ENCODE peak calls at places on chromosomes 16 and 17, in ten cellular contexts. One of them, this sample, is unnamed.

GRCh38 chr16:58011652-58012051 is 10.4 kb downstream of the USB1 start:
- DNase-seq in body of pancreas: no peak
- DNase-seq in tibial nerve: no peak
- DNase-seq in suprapubic skin: no peak
- DNase-seq in upper lobe of left lung: no peak
- DNase-seq in HepG2: peak; percentile 41
- DNase-seq in stomach: no peak
- DNase-seq in adrenal gland: no peak
- DNase-seq in uterus: no peak
- DNase-seq in A549: no peak
- DNase-seq in this sample: no peak

GRCh38 chr16:12063004-12063395 is 86.5 kb downstream of the SNX29 start:
- DNase-seq in uterus: no peak
- DNase-seq in suprapubic skin: no peak
- DNase-seq in adrenal gland: no peak
- DNase-seq in upper lobe of left lung: no peak
- DNase-seq in body of pancreas: no peak
- DNase-seq in HepG2: no peak
- DNase-seq in tibial nerve: no peak
- DNase-seq in A549: no peak
- DNase-seq in stomach: no peak
- DNase-seq in this sample: no peak

GRCh38 chr17:77211681-77212080 is 70.9 kb downstream of the SEC14L1 start:
- DNase-seq in HepG2: no peak
- DNase-seq in suprapubic skin: peak; percentile 64
- DNase-seq in stomach: no peak
- DNase-seq in body of pancreas: no peak
- DNase-seq in tibial nerve: no peak
- DNase-seq in upper lobe of left lung: no peak
- DNase-seq in adrenal gland: no peak
- DNase-seq in uterus: no peak
- DNase-seq in A549: no peak
- DNase-seq in this sample: no peak

GRCh38 chr16:84247844-84248243 is 8.0 kb upstream of the KCNG4 start:
- DNase-seq in adrenal gland: no peak
- DNase-seq in suprapubic skin: no peak
- DNase-seq in stomach: no peak
- DNase-seq in upper lobe of left lung: no peak
- DNase-seq in uterus: no peak
- DNase-seq in HepG2: no peak
- DNase-seq in A549: no peak
- DNase-seq in body of pancreas: no peak
- DNase-seq in tibial nerve: no peak
- DNase-seq in this sample: no peak

GRCh38 chr17:64024781-64025731 is 4.6 kb upstream of the ICAM2 start:
- DNase-seq in body of pancreas: peak; percentile 47
- DNase-seq in upper lobe of left lung: no peak
- DNase-seq in HepG2: no peak
- DNase-seq in tibial nerve: no peak
- DNase-seq in uterus: no peak
- DNase-seq in stomach: no peak
- DNase-seq in suprapubic skin: peak; percentile 69
- DNase-seq in adrenal gland: peak; percentile 51
- DNase-seq in A549: no peak
- DNase-seq in this sample: peak; percentile 45

GRCh38 chr16:6206080-6206479 is 1108.5 kb upstream of the EEF2KMT start:
- DNase-seq in stomach: no peak
- DNase-seq in A549: no peak
- DNase-seq in HepG2: no peak
- DNase-seq in tibial nerve: no peak
- DNase-seq in body of pancreas: no peak
- DNase-seq in upper lobe of left lung: peak; percentile 22
- DNase-seq in adrenal gland: no peak
- DNase-seq in uterus: no peak
- DNase-seq in suprapubic skin: no peak
- DNase-seq in this sample: no peak

GRCh38 chr17:67488161-67488560 is 111.1 kb downstream of the PITPNC1 start:
- DNase-seq in adrenal gland: no peak
- DNase-seq in stomach: no peak
- DNase-seq in upper lobe of left lung: no peak
- DNase-seq in HepG2: no peak
- DNase-seq in uterus: no peak
- DNase-seq in body of pancreas: peak; percentile 36
- DNase-seq in suprapubic skin: peak; percentile 83
- DNase-seq in A549: no peak
- DNase-seq in tibial nerve: no peak
- DNase-seq in this sample: no peak

GRCh38 chr17:81652901-81653771 is 3.2 kb downstream of the PDE6G start:
- DNase-seq in body of pancreas: no peak
- DNase-seq in adrenal gland: no peak
- DNase-seq in suprapubic skin: no peak
- DNase-seq in A549: no peak
- DNase-seq in stomach: no peak
- DNase-seq in HepG2: no peak
- DNase-seq in tibial nerve: no peak
- DNase-seq in uterus: no peak
- DNase-seq in upper lobe of left lung: no peak
- DNase-seq in this sample: no peak

GRCh38 chr16:53910990-53911389 is 207.0 kb downstream of the FTO start:
- DNase-seq in upper lobe of left lung: no peak
- DNase-seq in A549: no peak
- DNase-seq in adrenal gland: no peak
- DNase-seq in body of pancreas: no peak
- DNase-seq in uterus: no peak
- DNase-seq in suprapubic skin: no peak
- DNase-seq in HepG2: no peak
- DNase-seq in stomach: no peak
- DNase-seq in tibial nerve: no peak
- DNase-seq in this sample: no peak

GRCh38 chr17:17570207-17570797 is 21.2 kb downstream of the PEMT start:
- DNase-seq in A549: peak; percentile 67
- DNase-seq in body of pancreas: peak; percentile 82
- DNase-seq in upper lobe of left lung: peak; percentile 54
- DNase-seq in uterus: peak; percentile 42
- DNase-seq in tibial nerve: no peak
- DNase-seq in adrenal gland: peak; percentile 57
- DNase-seq in stomach: peak; percentile 77
- DNase-seq in HepG2: peak; percentile 55
- DNase-seq in suprapubic skin: no peak
- DNase-seq in this sample: no peak

GRCh38 chr16:58019866-58020538 is 5.6 kb upstream of the MMP15 start:
- DNase-seq in tibial nerve: no peak
- DNase-seq in upper lobe of left lung: no peak
- DNase-seq in suprapubic skin: no peak
- DNase-seq in adrenal gland: no peak
- DNase-seq in body of pancreas: no peak
- DNase-seq in stomach: no peak
- DNase-seq in uterus: no peak
- DNase-seq in A549: no peak
- DNase-seq in HepG2: no peak
- DNase-seq in this sample: no peak

GRCh38 chr17:10471853-10472252 is 2.5 kb upstream of the MYH4 start:
- DNase-seq in uterus: no peak
- DNase-seq in tibial nerve: no peak
- DNase-seq in HepG2: no peak
- DNase-seq in body of pancreas: no peak
- DNase-seq in adrenal gland: no peak
- DNase-seq in upper lobe of left lung: no peak
- DNase-seq in A549: no peak
- DNase-seq in stomach: no peak
- DNase-seq in suprapubic skin: no peak
- DNase-seq in this sample: no peak

GRCh38 chr17:62679866-62680377 is 52.5 kb downstream of the MRC2 start:
- DNase-seq in tibial nerve: no peak
- DNase-seq in HepG2: no peak
- DNase-seq in suprapubic skin: no peak
- DNase-seq in adrenal gland: no peak
- DNase-seq in uterus: no peak
- DNase-seq in A549: no peak
- DNase-seq in stomach: no peak
- DNase-seq in upper lobe of left lung: no peak
- DNase-seq in body of pancreas: no peak
- DNase-seq in this sample: no peak

GRCh38 chr16:31713945-31714898 is 159.4 kb upstream of the ZNF267 start:
- DNase-seq in body of pancreas: peak; percentile 57
- DNase-seq in adrenal gland: no peak
- DNase-seq in uterus: no peak
- DNase-seq in suprapubic skin: no peak
- DNase-seq in tibial nerve: no peak
- DNase-seq in HepG2: no peak
- DNase-seq in stomach: no peak
- DNase-seq in upper lobe of left lung: no peak
- DNase-seq in A549: no peak
- DNase-seq in this sample: no peak

GRCh38 chr16:23171234-23171948 is 11.2 kb upstream of the SCNN1G start:
- DNase-seq in A549: peak; percentile 19
- DNase-seq in stomach: no peak
- DNase-seq in suprapubic skin: no peak
- DNase-seq in body of pancreas: no peak
- DNase-seq in upper lobe of left lung: no peak
- DNase-seq in adrenal gland: no peak
- DNase-seq in uterus: no peak
- DNase-seq in tibial nerve: no peak
- DNase-seq in HepG2: no peak
- DNase-seq in this sample: no peak

GRCh38 chr16:1991588-1992474 is 2.1 kb downstream of the SYNGR3 start:
- DNase-seq in stomach: peak; percentile 95
- DNase-seq in suprapubic skin: peak; percentile 97
- DNase-seq in body of pancreas: peak; percentile 91
- DNase-seq in upper lobe of left lung: peak; percentile 94
- DNase-seq in tibial nerve: peak; percentile 78
- DNase-seq in HepG2: no peak
- DNase-seq in uterus: peak; percentile 83
- DNase-seq in adrenal gland: peak; percentile 98
- DNase-seq in A549: peak; percentile 92
- DNase-seq in this sample: peak; percentile 97

GRCh38 chr17:8225813-8226535 is 15.6 kb upstream of the AURKB start:
- DNase-seq in body of pancreas: peak; percentile 67
- DNase-seq in upper lobe of left lung: peak; percentile 40
- DNase-seq in stomach: peak; percentile 39
- DNase-seq in HepG2: no peak
- DNase-seq in tibial nerve: peak; percentile 54
- DNase-seq in adrenal gland: peak; percentile 57
- DNase-seq in suprapubic skin: no peak
- DNase-seq in uterus: peak; percentile 61
- DNase-seq in A549: peak; percentile 92
- DNase-seq in this sample: no peak

GRCh38 chr17:75976175-75976848 is 2.7 kb downstream of the ACOX1 start:
- DNase-seq in HepG2: peak; percentile 89
- DNase-seq in stomach: no peak
- DNase-seq in uterus: no peak
- DNase-seq in suprapubic skin: no peak
- DNase-seq in tibial nerve: no peak
- DNase-seq in A549: peak; percentile 24
- DNase-seq in upper lobe of left lung: no peak
- DNase-seq in body of pancreas: no peak
- DNase-seq in adrenal gland: no peak
- DNase-seq in this sample: no peak
- H3K4me1 ChIP-seq in HepG2: peaks cover 80% of the 10 kb centered on the region
- H3K4me1 ChIP-seq in stomach: peaks cover 18% of the 10 kb centered on the region
- H3K4me1 ChIP-seq in uterus: no peaks in the 10 kb centered on the region
- H3K4me1 ChIP-seq in suprapubic skin: peaks cover 49% of the 10 kb centered on the region
- H3K4me1 ChIP-seq in tibial nerve: peaks cover 46% of the 10 kb centered on the region
- H3K4me1 ChIP-seq in A549: peaks cover 31% of the 10 kb centered on the region
- H3K4me1 ChIP-seq in upper lobe of left lung: peaks cover 45% of the 10 kb centered on the region
- H3K4me1 ChIP-seq in body of pancreas: peaks cover 76% of the 10 kb centered on the region
- H3K4me1 ChIP-seq in adrenal gland: peaks cover 57% of the 10 kb centered on the region
- H3K4me1 ChIP-seq in this sample: peaks cover 42% of the 10 kb centered on the region

GRCh38 chr17:27207073-27207511 is 86.8 kb upstream of the WSB1 start:
- DNase-seq in body of pancreas: no peak
- DNase-seq in stomach: no peak
- DNase-seq in uterus: no peak
- DNase-seq in tibial nerve: no peak
- DNase-seq in upper lobe of left lung: no peak
- DNase-seq in adrenal gland: no peak
- DNase-seq in HepG2: no peak
- DNase-seq in suprapubic skin: no peak
- DNase-seq in A549: peak; percentile 19
- DNase-seq in this sample: no peak
- TF ChIP-seq POLR2A in body of pancreas: no peak
- TF ChIP-seq POLR2A in stomach: no peak
- TF ChIP-seq POLR2A in uterus: no peak
- TF ChIP-seq POLR2A in tibial nerve: no peak
- TF ChIP-seq POLR2A in upper lobe of left lung: no peak
- TF ChIP-seq POLR2A in adrenal gland: no peak
- TF ChIP-seq POLR2A in HepG2: no peak
- TF ChIP-seq POLR2A in suprapubic skin: no peak
- TF ChIP-seq POLR2A in A549: no peak
- TF ChIP-seq POLR2A in this sample: no peak

DNA sequence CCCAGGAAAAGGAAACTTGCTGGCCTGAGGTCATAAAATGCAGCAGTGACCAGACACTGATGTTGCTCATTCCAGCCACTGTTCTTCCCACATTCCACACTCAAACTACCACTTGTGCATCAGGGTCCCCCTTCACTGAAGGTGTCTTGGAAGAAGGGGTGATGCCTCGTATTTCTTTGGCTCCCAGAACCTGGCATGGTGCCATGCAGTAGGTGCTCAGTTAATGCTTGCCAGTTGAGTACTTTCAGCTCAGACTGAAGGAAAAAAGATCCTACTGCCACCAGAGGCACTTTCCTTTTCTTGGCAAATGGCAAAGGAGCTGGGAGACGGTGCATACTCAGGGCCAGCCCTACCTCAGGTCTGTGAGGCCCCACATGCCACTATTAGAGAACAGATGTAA is 73.5 kb downstream of the TEX14 start:
- DNase-seq in HepG2: no peak
- DNase-seq in adrenal gland: no peak
- DNase-seq in stomach: no peak
- DNase-seq in upper lobe of left lung: no peak
- DNase-seq in suprapubic skin: no peak
- DNase-seq in body of pancreas: no peak
- DNase-seq in tibial nerve: no peak
- DNase-seq in uterus: no peak
- DNase-seq in A549: no peak
- DNase-seq in this sample: no peak
- H3K4me1 ChIP-seq in HepG2: peaks cover 8% of the 10 kb centered on the region
- H3K4me1 ChIP-seq in adrenal gland: no peaks in the 10 kb centered on the region
- H3K4me1 ChIP-seq in stomach: no peaks in the 10 kb centered on the region
- H3K4me1 ChIP-seq in upper lobe of left lung: no peaks in the 10 kb centered on the region
- H3K4me1 ChIP-seq in suprapubic skin: no peaks in the 10 kb centered on the region
- H3K4me1 ChIP-seq in body of pancreas: no peaks in the 10 kb centered on the region
- H3K4me1 ChIP-seq in tibial nerve: no peaks in the 10 kb centered on the region
- H3K4me1 ChIP-seq in uterus: no peaks in the 10 kb centered on the region
- H3K4me1 ChIP-seq in A549: no peaks in the 10 kb centered on the region
- H3K4me1 ChIP-seq in this sample: no peaks in the 10 kb centered on the region

DNA sequence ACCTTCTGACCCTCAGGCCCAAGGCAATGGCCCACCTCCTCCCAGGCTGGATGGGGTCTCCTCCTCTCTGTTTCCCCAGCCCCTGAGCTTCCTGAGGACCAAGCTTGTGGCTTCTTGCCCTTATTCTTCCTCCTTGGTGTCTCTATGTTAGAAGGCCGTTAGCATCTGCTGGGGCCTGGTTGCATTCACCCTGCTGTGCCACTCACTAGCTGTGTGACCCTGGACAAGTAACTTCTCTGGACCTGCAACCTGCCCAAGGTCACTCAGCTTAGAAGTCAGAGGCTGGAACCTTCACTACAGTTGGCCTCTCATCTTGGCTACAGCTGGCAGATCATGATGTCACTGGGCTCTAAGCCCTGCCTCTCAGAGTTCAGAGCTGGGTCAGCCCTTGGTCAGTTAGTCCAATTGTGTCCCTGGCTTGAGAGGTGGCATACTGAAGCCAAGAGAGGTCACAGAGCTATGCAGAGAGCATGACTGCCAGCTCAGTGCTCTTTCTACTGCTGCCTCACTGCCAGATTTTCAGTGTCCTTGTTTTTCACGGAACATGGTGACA is 3.0 kb downstream of the MT2A start:
- DNase-seq in adrenal gland: peak; percentile 91
- DNase-seq in tibial nerve: no peak
- DNase-seq in suprapubic skin: no peak
- DNase-seq in stomach: peak; percentile 69
- DNase-seq in HepG2: peak; percentile 78
- DNase-seq in upper lobe of left lung: peak; percentile 50
- DNase-seq in uterus: peak; percentile 48
- DNase-seq in A549: peak; percentile 36
- DNase-seq in body of pancreas: peak; percentile 62
- DNase-seq in this sample: no peak
- TF ChIP-seq POLR2A in adrenal gland: peak; percentile 66
- TF ChIP-seq POLR2A in tibial nerve: no peak
- TF ChIP-seq POLR2A in suprapubic skin: no peak
- TF ChIP-seq POLR2A in stomach: no peak
- TF ChIP-seq POLR2A in HepG2: no peak
- TF ChIP-seq POLR2A in upper lobe of left lung: no peak
- TF ChIP-seq POLR2A in uterus: no peak
- TF ChIP-seq POLR2A in A549: no peak
- TF ChIP-seq POLR2A in body of pancreas: no peak
- TF ChIP-seq POLR2A in this sample: no peak

This sample was measured in esophagus muscularis mucosa.